ENCODE peak calls at places on chromosome 15, in five cellular contexts. P is IMR-90; Z is CD8-positive, alpha-beta T cell; Y is SK-N-SH; G is AG09319. V is an unnamed sample.

GRCh38 chr15:93278006-93278405 is 189.0 kb upstream of the RGMA start:
- DNase-seq in P (no peak), Z (no peak), Y (no peak), G (no peak), V (no peak)

GRCh38 chr15:70474367-70474681 is 289.0 kb downstream of the UACA start:
- DNase-seq in P (no peak), Z (no peak), Y (no peak), G (no peak), V (no peak)

GRCh38 chr15:38557855-38558713 is 6.5 kb downstream of the RASGRP1 start:
- DNase-seq in P (no peak), Z (no peak), Y (no peak), G (no peak), V (no peak)

GRCh38 chr15:52208306-52208946 is 17.2 kb upstream of the GNB5 start:
- DNase-seq in P (peak), Z (peak), Y (peak), G (peak), V (peak)

GRCh38 chr15:65963911-65964482 is 94.7 kb downstream of the RAB11A start:
- DNase-seq in P (no peak), Z (no peak), Y (peak), G (no peak), V (no peak)

GRCh38 chr15:55993804-55994539 is 560 bp upstream of the NEDD4 start:
- DNase-seq in P (peak), Z (peak), Y (peak), G (no peak), V (peak)

GRCh38 chr15:36808401-36809160 is 229.2 kb downstream of the CDIN1 start:
- DNase-seq in P (peak), Z (no peak), Y (no peak), G (no peak), V (no peak)

GRCh38 chr15:28942046-28942445 is 56.3 kb downstream of the APBA2 start:
- DNase-seq in P (no peak), Z (peak), Y (no peak), G (no peak), V (no peak)

GRCh38 chr15:28956491-28956890 is 70.7 kb downstream of the APBA2 start:
- DNase-seq in P (no peak), Z (peak), Y (no peak), G (no peak), V (no peak)

GRCh38 chr15:95843241-95843851 is 487.2 kb upstream of the NR2F2 start:
- DNase-seq in P (no peak), Z (no peak), Y (no peak), G (peak), V (peak)

GRCh38 chr15:80418892-80419537 is 14.8 kb downstream of the ARNT2 start:
- DNase-seq in P (peak), Z (no peak), Y (peak), G (peak), V (peak)

GRCh38 chr15:27043770-27044169 is 72.8 kb downstream of the GABRG3 start:
- DNase-seq in P (no peak), Z (no peak), Y (no peak), G (no peak), V (no peak)

GRCh38 chr15:63322541-63322940 is 45.1 kb downstream of the APH1B start:
- DNase-seq in P (peak), Z (no peak), Y (peak), G (no peak), V (peak)

GRCh38 chr15:80423215-80423614 is 19.0 kb downstream of the ARNT2 start:
- DNase-seq in P (peak), Z (no peak), Y (no peak), G (no peak), V (peak)

GRCh38 chr15:31494786-31495185 is 168.2 kb downstream of the KLF13 start:
- DNase-seq in P (no peak), Z (no peak), Y (no peak), G (no peak), V (no peak)

GRCh38 chr15:101388046-101388445 is 93.0 kb upstream of the SNRPA1 start:
- DNase-seq in P (no peak), Z (no peak), Y (no peak), G (no peak), V (no peak)

GRCh38 chr15:31932581-31932980 is 97.7 kb upstream of the CHRNA7 start:
- DNase-seq in P (no peak), Z (no peak), Y (no peak), G (no peak), V (no peak)

GRCh38 chr15:65404196-65404872 is 18.4 kb downstream of the IGDCC4 start:
- DNase-seq in P (no peak), Z (no peak), Y (no peak), G (no peak), V (no peak)

GRCh38 chr15:71294636-71295241 is 179.5 kb downstream of the THSD4 start:
- DNase-seq in P (peak), Z (no peak), Y (no peak), G (peak), V (peak)

GRCh38 chr15:71278989-71279756 is 163.9 kb downstream of the THSD4 start:
- DNase-seq in P (peak), Z (no peak), Y (no peak), G (peak), V (peak)

GRCh38 chr15:35281515-35281914 is 196.4 kb upstream of the NANOGP8 start:
- DNase-seq in P (peak), Z (no peak), Y (no peak), G (no peak), V (peak)

GRCh38 chr15:72784233-72784876 is 797 bp upstream of the ADPGK start:
- DNase-seq in P (peak), Z (no peak), Y (peak), G (peak), V (peak)

GRCh38 chr15:38516636-38517035 is 48.0 kb downstream of the RASGRP1 start:
- DNase-seq in P (no peak), Z (no peak), Y (no peak), G (no peak), V (no peak)

GRCh38 chr15:55737373-55737772 is 5.6 kb downstream of the PRTG start:
- DNase-seq in P (peak), Z (no peak), Y (peak), G (no peak), V (no peak)

GRCh38 chr15:38878946-38879345 is 314.3 kb upstream of the RASGRP1 start:
- DNase-seq in P (no peak), Z (no peak), Y (no peak), G (no peak), V (no peak)

GRCh38 chr15:23860290-23860751 is 173.2 kb upstream of the NDN start:
- DNase-seq in P (no peak), Z (no peak), Y (no peak), G (no peak), V (no peak)

GRCh38 chr15:44129911-44130310 is 65.2 kb downstream of the FRMD5 start:
- DNase-seq in P (no peak), Z (no peak), Y (no peak), G (no peak), V (no peak)
- TF ChIP-seq CTCF in P (no peak), Z (no peak), Y (peak), G (no peak), V (no peak)

GRCh38 chr15:33766329-33766728 is 202.0 kb upstream of the CHRM5 start:
- DNase-seq in P (no peak), Z (no peak), Y (no peak), G (no peak), V (peak)
- TF ChIP-seq CTCF in P (peak), Z (no peak), Y (peak), G (no peak), V (no peak)

GRCh38 chr15:50109086-50109987 is 9.7 kb downstream of the ATP8B4 start:
- DNase-seq in P (peak), Z (no peak), Y (no peak), G (no peak), V (peak)
- TF ChIP-seq CTCF in P (no peak), Z (no peak), Y (no peak), G (no peak), V (no peak)

DNA sequence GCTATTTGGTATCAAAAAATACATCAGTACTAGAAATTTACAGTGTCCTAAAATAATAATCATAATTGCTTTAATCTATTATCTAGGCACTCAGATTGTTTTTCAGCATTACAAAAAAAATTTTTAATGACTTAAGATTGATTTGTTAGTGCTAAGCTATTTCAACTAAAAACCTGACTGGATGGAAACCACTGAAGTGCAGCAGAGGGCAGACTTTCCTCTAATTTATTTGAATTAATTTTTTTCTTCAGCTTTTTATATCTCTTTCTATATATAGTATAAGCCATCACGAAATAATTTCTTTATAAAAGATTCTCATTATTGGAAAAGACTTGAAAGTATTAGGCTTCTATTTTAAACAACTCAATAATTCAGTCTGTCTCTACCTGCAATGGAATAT is 131.4 kb downstream of the IQCH start:
- DNase-seq in P (no peak), Z (no peak), Y (no peak), G (no peak), V (no peak)
- TF ChIP-seq CTCF in P (peak), Z (no peak), Y (peak), G (no peak), V (peak)

DNA sequence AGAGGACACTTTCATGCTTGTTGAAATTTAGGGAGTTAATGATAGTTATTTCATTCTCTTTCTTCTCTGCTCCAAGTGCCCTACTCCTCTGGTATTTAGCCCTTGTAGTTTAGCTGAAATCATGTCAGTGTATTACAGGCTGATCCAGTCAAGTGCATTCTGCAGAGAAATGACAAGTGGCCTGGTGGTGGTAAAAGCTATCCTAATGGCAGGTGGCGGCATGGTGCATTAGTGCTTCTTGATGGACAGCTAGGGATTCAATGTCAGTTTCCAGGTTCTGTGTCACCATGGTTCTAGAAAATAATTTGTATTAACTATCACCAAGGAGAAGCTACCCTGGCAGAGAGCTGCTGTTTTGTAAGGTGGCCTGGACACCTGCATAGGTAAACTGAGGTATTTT is 90.0 kb upstream of the BNIP2 start:
- DNase-seq in P (no peak), Z (no peak), Y (no peak), G (no peak), V (no peak)
- TF ChIP-seq CTCF in P (no peak), Z (no peak), Y (no peak), G (no peak), V (no peak)

GRCh38 chr15:60612400-60613048 is 133.6 kb upstream of the ICE2 start:
- DNase-seq in P (no peak), Z (no peak), Y (no peak), G (no peak), V (no peak)

GRCh38 chr15:60616147-60616546 is 137.2 kb upstream of the ICE2 start:
- DNase-seq in P (no peak), Z (no peak), Y (no peak), G (no peak), V (no peak)

GRCh38 chr15:60616628-60617027 is 137.7 kb upstream of the ICE2 start:
- DNase-seq in P (no peak), Z (no peak), Y (no peak), G (no peak), V (no peak)

GRCh38 chr15:60614028-60614427 is 135.1 kb upstream of the ICE2 start:
- DNase-seq in P (no peak), Z (no peak), Y (peak), G (no peak), V (no peak)

DNA sequence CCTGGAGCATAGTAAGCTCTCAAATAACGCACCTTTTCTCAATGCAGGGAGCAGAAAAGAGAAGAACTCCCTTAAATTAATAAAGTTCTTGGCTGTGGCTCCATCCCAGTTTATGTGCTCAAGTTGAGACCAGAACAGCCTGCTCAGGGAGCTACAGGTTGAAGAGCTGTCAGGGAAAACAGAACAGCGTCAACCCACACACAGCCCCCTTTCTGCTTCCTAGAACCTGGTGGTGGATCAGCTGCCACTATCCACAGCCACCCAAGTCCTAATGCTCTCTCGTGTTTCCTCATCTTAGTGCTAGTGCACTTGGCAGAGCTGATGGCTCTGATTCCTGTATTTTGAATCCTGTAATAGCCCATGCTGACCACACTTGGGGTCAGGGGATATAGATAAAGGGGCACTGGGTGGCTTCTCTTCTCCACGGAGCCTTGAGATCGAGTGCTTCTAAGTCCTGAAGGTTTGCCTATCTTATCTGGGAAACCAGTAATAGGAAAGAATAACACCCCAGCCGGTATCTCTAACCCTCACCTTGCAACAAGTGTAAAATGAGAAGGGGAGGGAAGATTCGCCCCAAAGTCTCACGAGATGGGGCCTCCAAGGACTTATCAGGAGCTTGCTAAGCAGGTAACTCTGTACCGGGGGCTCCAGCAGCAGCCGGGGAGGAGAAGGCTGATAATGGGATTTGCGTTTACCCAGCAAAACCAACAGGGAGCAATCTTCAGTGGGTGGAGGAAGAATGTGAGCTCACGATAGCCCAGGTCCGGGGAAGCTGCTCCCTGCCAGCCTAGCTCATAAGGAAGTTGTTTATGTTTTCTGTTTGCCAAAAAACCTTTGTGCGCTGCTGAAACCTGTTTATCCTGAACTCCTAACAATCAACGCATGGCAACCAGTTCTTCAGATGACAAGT is 136.2 kb upstream of the ICE2 start:
- DNase-seq in P (no peak), Z (no peak), Y (no peak), G (no peak), V (no peak)
- TF ChIP-seq CTCF in P (no peak), Z (no peak), Y (no peak), G (no peak), V (no peak)

DNA sequence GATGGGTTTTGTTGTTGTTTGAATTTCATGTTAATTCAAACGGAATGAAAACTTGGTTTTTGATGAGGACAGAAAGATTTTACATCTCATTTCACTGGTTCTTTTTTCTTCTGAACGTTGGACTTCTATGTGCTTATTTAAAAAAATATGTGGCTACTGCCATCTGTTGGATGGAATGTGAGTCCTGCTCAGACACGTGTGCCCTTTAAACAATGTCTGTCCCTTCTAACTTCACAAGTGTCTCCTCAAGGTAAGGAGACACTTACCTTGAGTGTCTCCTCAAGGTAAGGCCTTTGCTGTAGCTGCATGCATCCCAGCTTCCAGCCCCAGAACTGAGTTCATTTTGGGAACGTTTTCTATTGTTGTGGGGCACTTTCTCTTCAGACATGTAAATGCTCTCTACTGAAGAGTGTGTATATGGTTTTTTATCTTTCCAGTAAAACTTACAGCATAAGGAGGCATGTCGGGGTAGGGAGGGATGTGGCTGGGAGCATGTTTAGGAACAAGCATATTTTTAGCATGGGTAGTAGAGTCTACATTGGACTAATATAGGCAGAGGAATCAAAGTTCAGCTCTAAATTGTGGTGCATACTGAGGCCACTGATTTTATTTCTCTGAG is 63.1 kb upstream of the UBE3A start:
- DNase-seq in P (peak), Z (no peak), Y (peak), G (no peak), V (peak)
- TF ChIP-seq CTCF in P (peak), Z (peak), Y (peak), G (peak), V (peak)